ENCODE peak calls at places on chromosomes 11 and 22, in four cellular contexts. O is neural progenitor cell; Z is HTR-8/SVneo; U is activated T-cell treated with anti-CD3 and anti-CD28 coated beads, Interleukin-2, amount 50 U/mL, for 72 hours. K is an unnamed sample.
A peak's percentile ranks its signal among the peaks of the same experiment; 100 is the strongest.

GRCh38 chr22:20205964-20206708 is 55.3 kb upstream of the CCDC188 start:
- DNase-seq in O (no peak), U (peak; percentile 81), Z (peak; percentile 63), K (peak; percentile 80)

GRCh38 chr22:22462813-22463567 is 45.6 kb downstream of the ZNF280B start:
- DNase-seq in O (peak; percentile 33), Z (no peak), U (no peak), K (no peak)

GRCh38 chr22:23223566-23224317 is 43.4 kb downstream of the BCR start:
- DNase-seq in O (no peak), Z (no peak), U (no peak), K (no peak)

GRCh38 chr11:92962444-92962843 is 7.0 kb upstream of the MTNR1B start:
- DNase-seq in U (no peak), O (no peak), Z (no peak), K (no peak)

GRCh38 chr11:71999360-71999759 is 651 bp downstream of the IL18BP start:
- DNase-seq in Z (no peak), U (no peak), O (no peak), K (no peak)

GRCh38 chr11:18408558-18409242 is 3.4 kb upstream of the LDHC start:
- DNase-seq in U (no peak), O (no peak), Z (no peak), K (no peak)

GRCh38 chr11:29657709-29658108 is 359.1 kb downstream of the KCNA4 start:
- DNase-seq in Z (no peak), U (no peak), O (no peak), K (no peak)

GRCh38 chr11:12393691-12394090 is 16.3 kb downstream of the PARVA start:
- DNase-seq in O (no peak), U (no peak), Z (no peak), K (no peak)

GRCh38 chr22:44133161-44133560 is 47.6 kb upstream of the PARVG start:
- DNase-seq in O (no peak), Z (no peak), U (no peak), K (no peak)

GRCh38 chr11:59144096-59144495 is 1.4 kb downstream of the FAM111A start:
- DNase-seq in Z (no peak), U (no peak), O (no peak), K (no peak)

K was measured in activated CD4-positive, alpha-beta memory T cell treated with anti-CD3 and anti-CD28 coated beads for 36 hours.